ENCODE peak calls at places on chromosome X, in six cellular contexts. N is LoVo, S is kidney epithelial cell, O is M059J, H is ACHN, G is HuH-7.5. J is an unnamed sample.

GRCh38 chrX:135931644-135932487 is 38.4 kb downstream of the SAGE1 start:
- DNase-seq in N (peak), S (no peak), O (peak), H (peak), G (no peak), J (peak)

GRCh38 chrX:153727108-153727931 is 2.7 kb downstream of the ABCD1 start:
- DNase-seq in N (no peak), S (no peak), O (peak), H (no peak), G (no peak), J (no peak)

GRCh38 chrX:41491267-41492004 is 44.3 kb downstream of the NYX start:
- DNase-seq in N (peak), S (peak), O (peak), H (peak), G (no peak), J (peak)

GRCh38 chrX:77436271-77436670 is 10.9 kb upstream of the FGF16 start:
- DNase-seq in N (no peak), S (no peak), O (peak), H (no peak), G (no peak), J (no peak)

GRCh38 chrX:136658151-136658550 is 10.2 kb downstream of the CD40LG start:
- DNase-seq in N (no peak), S (no peak), O (no peak), H (no peak), G (no peak), J (no peak)

GRCh38 chrX:71128166-71128833 is 9.9 kb downstream of the MED12 start:
- DNase-seq in N (no peak), S (peak), O (peak), H (no peak), G (no peak), J (no peak)

GRCh38 chrX:40644175-40644574 is 3.2 kb downstream of the CXorf38 start:
- DNase-seq in N (no peak), S (no peak), O (no peak), H (peak), G (no peak), J (no peak)

GRCh38 chrX:145751943-145752342 is 65.7 kb upstream of the SLITRK2 start:
- DNase-seq in N (no peak), S (no peak), O (no peak), H (no peak), G (no peak), J (no peak)

GRCh38 chrX:15204130-15204751 is 65.6 kb downstream of the ASB9 start:
- DNase-seq in N (no peak), S (no peak), O (no peak), H (no peak), G (no peak), J (no peak)

GRCh38 chrX:1108451-1109445 is 103.7 kb downstream of the CRLF2 start:
- DNase-seq in N (no peak), S (no peak), O (no peak), H (no peak), G (no peak), J (no peak)

GRCh38 chrX:68433155-68433980 is at the start of gene OPHN1:
- DNase-seq in N (peak), S (no peak), O (peak), H (peak), G (peak), J (no peak)